ENCODE peak calls at places on chromosomes 4 and X, in five cellular contexts. E, V, G, C and M are unnamed samples.

GRCh38 chrX:9604111-9604907 is 139.5 kb downstream of the TBL1X start:
- DNase-seq in E (no peak), V (no peak), G (no peak), C (no peak), M (no peak)

GRCh38 chr4:1206299-1207156 is 34.1 kb upstream of the SPON2 start:
- DNase-seq in E (no peak), V (no peak), G (no peak), C (peak; percentile 21), M (no peak)

GRCh38 chr4:187617117-187617516 is 378.5 kb upstream of the ZFP42 start:
- DNase-seq in E (no peak), V (peak; percentile 23), G (peak; percentile 23), C (no peak), M (no peak)

GRCh38 chr4:99998062-99998880 is 48.2 kb upstream of the H2AZ1 start:
- DNase-seq in E (peak; percentile 58), V (peak; percentile 62), G (peak; percentile 33), C (no peak), M (no peak)

GRCh38 chrX:10512258-10512657 is 108.1 kb downstream of the MID1 start:
- DNase-seq in E (no peak), V (peak; percentile 58), G (no peak), C (no peak), M (no peak)

GRCh38 chr4:5823542-5824211 is 69.2 kb downstream of the CRMP1 start:
- DNase-seq in E (no peak), V (no peak), G (no peak), C (no peak), M (no peak)

GRCh38 chr4:94806376-94806775 is 48.6 kb downstream of the BMPR1B start:
- DNase-seq in E (no peak), V (peak; percentile 30), G (no peak), C (no peak), M (no peak)

GRCh38 chr4:173025131-173025530 is 143.5 kb upstream of the GALNT7 start:
- DNase-seq in E (peak; percentile 76), V (peak; percentile 77), G (peak; percentile 95), C (peak; percentile 65), M (peak; percentile 50)

GRCh38 chr4:6732441-6733357 is 16.7 kb downstream of the BLOC1S4 start:
- DNase-seq in E (peak; percentile 88), V (peak; percentile 94), G (peak; percentile 68), C (no peak), M (no peak)

GRCh38 chr4:73740353-73740778 is at the start of gene CXCL8:
- DNase-seq in E (peak; percentile 96), V (peak; percentile 91), G (peak; percentile 13), C (no peak), M (no peak)

GRCh38 chr4:102860928-102861327 is 7.9 kb upstream of the CISD2 start:
- DNase-seq in E (no peak), V (no peak), G (no peak), C (no peak), M (no peak)

GRCh38 chr4:89834486-89835209 is 2.3 kb downstream of the SNCA start:
- DNase-seq in E (no peak), V (no peak), G (no peak), C (no peak), M (no peak)

GRCh38 chrX:94053575-94053974 is 379.6 kb downstream of the FAM133A start:
- DNase-seq in E (no peak), V (no peak), G (no peak), C (no peak), M (no peak)

GRCh38 chr4:157751631-157752030 is 421.2 kb downstream of the GASK1B start:
- DNase-seq in E (no peak), V (no peak), G (no peak), C (no peak), M (no peak)

GRCh38 chr4:110107868-110108267 is 90.5 kb downstream of the ELOVL6 start:
- DNase-seq in E (peak; percentile 53), V (no peak), G (no peak), C (no peak), M (no peak)

GRCh38 chrX:129520151-129520550 is 3.1 kb downstream of the SMARCA1 start:
- DNase-seq in E (no peak), V (no peak), G (no peak), C (no peak), M (no peak)

GRCh38 chrX:72159769-72160168 is 21.8 kb upstream of the PIN4 start:
- DNase-seq in E (no peak), V (no peak), G (no peak), C (no peak), M (no peak)

GRCh38 chr4:151745727-151746231 is 15.0 kb downstream of the GATB start:
- DNase-seq in E (peak; percentile 52), V (peak; percentile 45), G (peak; percentile 48), C (no peak), M (no peak)

GRCh38 chr4:23717528-23718248 is 172.2 kb downstream of the PPARGC1A start:
- DNase-seq in E (peak; percentile 27), V (peak; percentile 31), G (peak; percentile 63), C (no peak), M (no peak)

GRCh38 chrX:140389331-140389730 is 115.5 kb downstream of the SOX3 start:
- DNase-seq in E (no peak), V (no peak), G (no peak), C (no peak), M (no peak)

GRCh38 chrX:9897761-9898161 is 69.4 kb upstream of the CLDN34 start:
- DNase-seq in E (peak; percentile 93), V (peak; percentile 97), G (no peak), C (no peak), M (no peak)

GRCh38 chr4:5921981-5922380 is 29.1 kb upstream of the CRMP1 start:
- DNase-seq in E (no peak), V (no peak), G (no peak), C (no peak), M (no peak)

GRCh38 chr4:6983500-6984142 is 59.6 kb upstream of the TADA2B start:
- DNase-seq in E (no peak), V (no peak), G (no peak), C (no peak), M (no peak)

GRCh38 chr4:77154761-77155499 is 2.1 kb upstream of the CCNG2 start:
- DNase-seq in E (no peak), V (no peak), G (no peak), C (no peak), M (no peak)

GRCh38 chr4:108148316-108148715 is 20.4 kb downstream of the LEF1 start:
- DNase-seq in E (no peak), V (no peak), G (no peak), C (no peak), M (no peak)

GRCh38 chrX:54447461-54447860 is 7.3 kb downstream of the TSR2 start:
- DNase-seq in E (peak; percentile 7), V (no peak), G (peak; percentile 64), C (peak; percentile 38), M (no peak)

GRCh38 chrX:46204721-46205422 is 340.3 kb downstream of the ZNF674 start:
- DNase-seq in E (no peak), V (no peak), G (no peak), C (no peak), M (no peak)

GRCh38 chr4:153534792-153535629 is 68.9 kb downstream of the TMEM131L start:
- DNase-seq in E (no peak), V (no peak), G (peak; percentile 41), C (peak; percentile 43), M (no peak)
- H2BK15ac ChIP-seq in E (no peak overlapping the region), V (no peak overlapping the region), G (no peak overlapping the region), C (no peak overlapping the region), M (no peak overlapping the region)

GRCh38 chr4:8030121-8030781 is 90.6 kb upstream of the AFAP1 start:
- DNase-seq in E (no peak), V (no peak), G (no peak), C (no peak), M (no peak)
- H2BK5ac ChIP-seq in E (no peak overlapping the region), V (no peak overlapping the region), G (no peak overlapping the region), C (no peak overlapping the region), M (peak overlapping the region; percentile 42)

DNA sequence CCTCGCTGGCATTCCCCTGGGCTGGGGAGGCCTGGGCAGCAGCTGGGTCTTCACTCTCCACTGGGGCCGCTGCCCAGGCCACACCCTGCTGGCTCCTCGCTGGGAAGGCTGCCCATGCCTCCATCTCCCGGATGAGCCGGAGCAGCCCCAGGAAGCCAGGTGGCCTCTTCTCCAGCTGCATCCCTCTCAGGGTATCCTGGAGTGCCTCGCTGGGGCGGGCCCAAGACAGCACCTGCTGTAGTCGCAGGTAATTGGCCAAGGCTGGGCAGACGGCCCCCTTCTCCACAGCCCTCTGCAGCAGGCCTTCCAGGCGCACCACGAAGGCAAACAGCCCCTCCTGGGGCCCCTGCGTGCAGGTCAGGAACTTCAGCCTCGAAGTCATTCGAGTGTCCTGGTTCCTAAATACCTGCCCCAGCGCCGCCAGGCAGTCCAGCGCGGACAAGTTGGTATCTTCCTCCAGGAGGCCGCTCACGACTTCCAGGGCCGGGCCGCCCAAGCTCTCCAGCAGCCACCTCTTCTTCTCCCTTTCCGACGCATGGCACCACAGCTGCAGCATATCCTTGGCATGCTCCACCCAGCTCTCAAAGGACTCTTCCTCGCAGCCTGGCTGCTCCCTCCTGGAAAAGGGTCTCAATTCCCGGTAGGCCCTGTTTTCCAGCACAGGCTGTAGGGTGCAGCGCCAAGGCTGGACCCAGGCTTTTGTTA is 3.7 kb downstream of the PNMA6E start:
- DNase-seq in E (no peak), V (no peak), G (no peak), C (no peak), M (no peak)
- H2BK15ac ChIP-seq in E (no peak overlapping the region), V (no peak overlapping the region), G (no peak overlapping the region), C (no peak overlapping the region), M (no peak overlapping the region)

DNA sequence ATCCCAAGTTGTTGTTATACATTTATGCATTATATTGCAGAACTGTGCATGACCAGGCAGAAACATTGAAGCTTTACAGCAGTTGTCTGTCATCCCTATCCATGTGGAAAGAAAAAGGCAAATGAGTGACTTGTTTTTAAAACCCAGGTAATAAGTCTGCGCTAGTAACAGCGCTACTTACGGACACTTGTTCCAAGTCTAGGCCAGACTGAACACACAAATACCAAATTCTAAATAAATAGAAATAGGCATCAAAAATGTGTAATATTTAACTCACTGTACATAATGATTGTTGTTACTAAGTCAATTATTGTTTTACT is 548 bp upstream of the MAML3 start:
- DNase-seq in E (no peak), V (no peak), G (no peak), C (no peak), M (no peak)
- H2BK5ac ChIP-seq in E (no peak overlapping the region), V (peak overlapping the region; percentile 94), G (no peak overlapping the region), C (no peak overlapping the region), M (no peak overlapping the region)

GRCh38 chr4:13966241-13967195 is 339.0 kb upstream of the BOD1L1 start:
- DNase-seq in E (peak; percentile 66), V (peak; percentile 82), G (peak; percentile 58), C (no peak), M (no peak)
- H2BK15ac ChIP-seq in E (no peak overlapping the region), V (peak overlapping the region; percentile 88), G (no peak overlapping the region), C (no peak overlapping the region), M (no peak overlapping the region)

GRCh38 chr4:128462104-128462783 is 174.6 kb upstream of the PGRMC2 start:
- DNase-seq in E (no peak), V (no peak), G (no peak), C (no peak), M (no peak)

GRCh38 chr4:128461300-128462103 is 173.9 kb upstream of the PGRMC2 start:
- DNase-seq in E (peak; percentile 85), V (peak; percentile 88), G (peak; percentile 43), C (no peak), M (peak; percentile 65)

GRCh38 chr4:128459547-128459946 is 171.9 kb upstream of the PGRMC2 start:
- DNase-seq in E (no peak), V (no peak), G (no peak), C (no peak), M (no peak)

GRCh38 chr4:128465523-128465922 is 177.9 kb upstream of the PGRMC2 start:
- DNase-seq in E (no peak), V (no peak), G (no peak), C (no peak), M (no peak)

GRCh38 chr4:128463006-128463405 is 175.4 kb upstream of the PGRMC2 start:
- DNase-seq in E (no peak), V (no peak), G (no peak), C (no peak), M (no peak)
- H2BK5ac ChIP-seq in E (no peak overlapping the region), V (no peak overlapping the region), G (no peak overlapping the region), C (no peak overlapping the region), M (no peak overlapping the region)